ENCODE peak calls at places on chromosomes 7 and 10, in eight cellular contexts. E, Y, Q, F, S, G, U and W are unnamed samples.

GRCh38 chr10:7857259-7857658 is 39.0 kb downstream of the TAF3 start:
- DNase-seq in Y (no peak), Q (no peak), F (no peak), S (no peak), E (no peak), G (no peak), U (no peak), W (no peak)

GRCh38 chr10:77398558-77398957 is 239.1 kb downstream of the KCNMA1 start:
- DNase-seq in F (no peak), E (no peak), Q (no peak), Y (no peak), G (no peak), U (no peak), S (no peak), W (no peak)

GRCh38 chr10:10819206-10819856 is 198.3 kb upstream of the CELF2 start:
- DNase-seq in S (no peak), F (no peak), G (no peak), Q (no peak), E (no peak), U (no peak), Y (no peak), W (no peak)

GRCh38 chr7:128783143-128783799 is 7.7 kb upstream of the OPN1SW start:
- DNase-seq in E (peak), Q (no peak), F (peak), S (peak), U (no peak), Y (peak), G (peak), W (peak)

GRCh38 chr7:78130443-78131200 is 332.0 kb downstream of the PHTF2 start:
- DNase-seq in Q (no peak), U (peak), F (no peak), S (no peak), G (no peak), Y (no peak), E (no peak), W (peak)

GRCh38 chr7:92137531-92137930 is 3.3 kb upstream of the CYP51A1 start:
- DNase-seq in Q (no peak), Y (no peak), G (no peak), E (peak), S (no peak), F (no peak), U (no peak), W (no peak)

GRCh38 chr7:34430456-34430855 is 227.6 kb upstream of the NPSR1 start:
- DNase-seq in E (peak), U (no peak), Q (no peak), G (no peak), F (peak), S (no peak), Y (peak), W (peak)

GRCh38 chr10:114319406-114320248 is 80.6 kb downstream of the VWA2 start:
- DNase-seq in Q (no peak), U (no peak), S (no peak), Y (no peak), F (no peak), E (no peak), G (no peak), W (no peak)

GRCh38 chr7:129147723-129148122 is 3.2 kb downstream of the TSPAN33 start:
- DNase-seq in G (no peak), Q (no peak), U (no peak), S (no peak), E (no peak), Y (no peak), F (no peak), W (no peak)

GRCh38 chr7:113698556-113699220 is 220.1 kb downstream of the PPP1R3A start:
- DNase-seq in E (peak), G (no peak), S (no peak), U (no peak), Q (no peak), F (no peak), Y (no peak), W (peak)

GRCh38 chr7:23334482-23335056 is 35.4 kb downstream of the MALSU1 start:
- DNase-seq in G (no peak), E (no peak), U (no peak), F (peak), Y (peak), Q (no peak), S (peak), W (no peak)

GRCh38 chr7:7099584-7100014 is 82.7 kb upstream of the C1GALT1 start:
- DNase-seq in F (peak), S (peak), G (peak), Y (peak), Q (peak), U (peak), E (peak), W (peak)

GRCh38 chr7:28853150-28853549 is 105.0 kb downstream of the TRIL start:
- DNase-seq in Q (no peak), S (no peak), Y (no peak), F (no peak), E (peak), U (no peak), G (no peak), W (no peak)

GRCh38 chr7:51154201-51154600 is 162.4 kb downstream of the COBL start:
- DNase-seq in S (no peak), U (no peak), F (no peak), E (no peak), Q (no peak), Y (no peak), G (no peak), W (no peak)

GRCh38 chr7:90944021-90944420 is 320.2 kb upstream of the FZD1 start:
- DNase-seq in Y (no peak), U (no peak), G (no peak), S (no peak), F (no peak), Q (no peak), E (no peak), W (no peak)

GRCh38 chr10:73768881-73769280 is 13.0 kb upstream of the CHCHD1 start:
- DNase-seq in Q (no peak), S (no peak), U (no peak), Y (no peak), E (no peak), G (peak), F (no peak), W (no peak)

GRCh38 chr7:152899482-152900166 is 140.1 kb downstream of the ACTR3B start:
- DNase-seq in F (peak), Q (no peak), S (peak), G (no peak), Y (peak), E (peak), U (peak), W (no peak)

GRCh38 chr7:142420554-142421362 is 162.9 kb upstream of the PRSS58 start:
- DNase-seq in S (no peak), Q (no peak), Y (peak), G (no peak), F (no peak), U (no peak), E (peak), W (peak)

GRCh38 chr10:3786295-3786981 is 1.4 kb upstream of the KLF6 start:
- DNase-seq in U (peak), G (peak), F (peak), E (no peak), Y (no peak), S (peak), Q (peak), W (peak)
- H3K4me3 ChIP-seq in U (peak), G (peak), F (peak), E (peak), Y (peak), S (peak), Q (no peak), W (peak)

GRCh38 chr7:100431286-100431735 is 1.7 kb downstream of the MEPCE start:
- DNase-seq in S (no peak), G (peak), E (no peak), F (no peak), U (peak), Q (no peak), Y (no peak), W (no peak)
- H3K4me3 ChIP-seq in S (peak), G (peak), E (peak), F (no peak), U (no peak), Q (no peak), Y (peak), W (peak)

GRCh38 chr7:131546126-131546525 is 10.3 kb downstream of the PODXL start:
- DNase-seq in S (no peak), Y (peak), Q (no peak), E (no peak), F (no peak), U (no peak), G (peak), W (no peak)
- H3K4me3 ChIP-seq in S (no peak), Y (no peak), Q (no peak), E (no peak), F (no peak), U (peak), G (no peak), W (no peak)

GRCh38 chr7:100837099-100837836 is 9.9 kb upstream of the EPHB4 start:
- DNase-seq in Y (peak), F (peak), S (peak), E (no peak), U (peak), Q (peak), G (peak), W (peak)
- H3K4me3 ChIP-seq in Y (peak), F (peak), S (peak), E (no peak), U (peak), Q (no peak), G (peak), W (peak)

GRCh38 chr7:2138146-2138765 is 94.5 kb downstream of the MAD1L1 start:
- DNase-seq in G (peak), S (no peak), F (no peak), E (no peak), U (peak), Q (no peak), Y (no peak), W (no peak)
- H3K4me3 ChIP-seq in G (no peak), S (no peak), F (no peak), E (no peak), U (no peak), Q (no peak), Y (no peak), W (no peak)

GRCh38 chr7:27147211-27148030 is at the start of gene HOXA6:
- DNase-seq in Q (peak), U (peak), E (no peak), Y (peak), G (peak), F (no peak), S (peak), W (no peak)
- H3K4me3 ChIP-seq in Q (peak), U (peak), E (peak), Y (peak), G (peak), F (no peak), S (peak), W (peak)

GRCh38 chr10:49139866-49140195 is 6.0 kb upstream of the FAM170B start:
- DNase-seq in E (no peak), Y (no peak), S (no peak), U (no peak), F (peak), G (no peak), Q (no peak), W (no peak)
- H3K4me3 ChIP-seq in E (no peak), Y (no peak), S (no peak), U (no peak), F (no peak), G (no peak), Q (no peak), W (no peak)

DNA sequence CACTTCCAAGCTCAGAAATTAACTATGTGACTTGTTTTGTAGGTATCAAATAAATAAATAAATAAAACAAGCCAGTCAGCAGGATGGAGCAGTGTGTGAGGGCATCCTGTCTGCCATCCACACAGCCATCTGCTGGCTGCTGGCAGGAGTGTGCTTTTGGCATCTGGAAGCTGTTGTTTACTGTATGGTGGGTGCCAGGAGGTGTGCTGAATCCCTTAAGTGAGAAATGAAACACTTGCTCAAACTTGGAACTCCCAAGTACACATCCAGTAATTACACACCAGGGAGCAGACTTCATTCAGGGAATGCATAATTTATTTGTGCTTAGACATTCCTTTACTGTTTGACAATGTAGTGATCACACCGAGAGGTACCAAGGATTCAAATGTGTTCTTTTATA is 16.9 kb upstream of the TAX1BP1 start:
- DNase-seq in E (peak), F (no peak), Y (no peak), U (no peak), S (no peak), G (no peak), Q (no peak), W (no peak)
- H3K4me3 ChIP-seq in E (no peak), F (no peak), Y (no peak), U (no peak), S (no peak), G (no peak), Q (no peak), W (no peak)